ENCODE peak calls at places on chromosome 20, in five cellular contexts. U is mammary epithelial cell, R is GM12864, P is GM12865, V is cardiac muscle cell. K is an unnamed sample.

GRCh38 chr20:1434571-1435336 is 31.9 kb downstream of the NSFL1C start:
- DNase-seq in U (peak), R (peak), P (peak), V (peak), K (peak)

GRCh38 chr20:7855545-7855944 is 84.7 kb downstream of the HAO1 start:
- DNase-seq in U (no peak), R (no peak), P (no peak), V (no peak), K (no peak)

GRCh38 chr20:49447946-49448809 is 34.3 kb downstream of the KCNB1 start:
- DNase-seq in U (no peak), R (no peak), P (no peak), V (peak), K (no peak)

GRCh38 chr20:16363832-16364687 is 209.2 kb downstream of the KIF16B start:
- DNase-seq in U (no peak), R (no peak), P (no peak), V (no peak), K (no peak)

GRCh38 chr20:17716331-17716730 is 16.6 kb downstream of the BANF2 start:
- DNase-seq in U (no peak), R (no peak), P (no peak), V (no peak), K (no peak)

GRCh38 chr20:39568090-39568489 is 605.9 kb downstream of the DHX35 start:
- DNase-seq in U (no peak), R (no peak), P (peak), V (no peak), K (no peak)

GRCh38 chr20:38125157-38126056 is 39.7 kb downstream of the TGM2 start:
- DNase-seq in U (no peak), R (no peak), P (no peak), V (peak), K (no peak)

GRCh38 chr20:43191946-43192847 is 2.5 kb upstream of the PTPRT start:
- DNase-seq in U (no peak), R (no peak), P (peak), V (peak), K (peak)

GRCh38 chr20:38298768-38299288 is 5.1 kb upstream of the BPI start:
- DNase-seq in U (peak), R (no peak), P (no peak), V (peak), K (no peak)

GRCh38 chr20:45467861-45468260 is 1.7 kb upstream of the WFDC2 start:
- DNase-seq in U (no peak), R (no peak), P (no peak), V (no peak), K (no peak)

GRCh38 chr20:822651-823325 is 10.7 kb upstream of the FAM110A start:
- DNase-seq in U (no peak), R (no peak), P (no peak), V (no peak), K (no peak)

GRCh38 chr20:8043687-8044278 is 24.2 kb upstream of the TMX4 start:
- DNase-seq in U (peak), R (no peak), P (peak), V (peak), K (peak)

GRCh38 chr20:62350098-62350628 is 16.9 kb downstream of the LAMA5 start:
- DNase-seq in U (peak), R (no peak), P (no peak), V (no peak), K (no peak)

GRCh38 chr20:35478804-35479472 is 23.5 kb downstream of the CEP250 start:
- DNase-seq in U (no peak), R (no peak), P (peak), V (peak), K (no peak)

GRCh38 chr20:57536120-57536708 is 11.3 kb upstream of the CTCFL start:
- DNase-seq in U (no peak), R (no peak), P (no peak), V (no peak), K (no peak)

GRCh38 chr20:8212286-8212685 is 80.2 kb downstream of the PLCB1 start:
- DNase-seq in U (no peak), R (no peak), P (peak), V (no peak), K (peak)

GRCh38 chr20:52410746-52411317 is 219.3 kb upstream of the ZFP64 start:
- DNase-seq in U (no peak), R (no peak), P (no peak), V (peak), K (no peak)

GRCh38 chr20:38161412-38161774 is 3.7 kb downstream of the TGM2 start:
- DNase-seq in U (no peak), R (no peak), P (no peak), V (no peak), K (no peak)

GRCh38 chr20:4384961-4385360 is 336.7 kb upstream of the PRND start:
- DNase-seq in U (no peak), R (no peak), P (no peak), V (no peak), K (no peak)

GRCh38 chr20:34732523-34732922 is 28.4 kb downstream of the TP53INP2 start:
- DNase-seq in U (no peak), R (no peak), P (no peak), V (no peak), K (no peak)

GRCh38 chr20:17010181-17010580 is 216.7 kb upstream of the PCSK2 start:
- DNase-seq in U (no peak), R (no peak), P (no peak), V (no peak), K (no peak)

GRCh38 chr20:21246143-21246542 is 57.0 kb upstream of the XRN2 start:
- DNase-seq in U (no peak), R (no peak), P (no peak), V (no peak), K (no peak)

GRCh38 chr20:63036266-63036665 is 29.5 kb upstream of the BHLHE23 start:
- DNase-seq in U (no peak), R (no peak), P (no peak), V (no peak), K (no peak)

GRCh38 chr20:18256440-18257090 is 31.8 kb upstream of the ZNF133 start:
- DNase-seq in U (no peak), R (no peak), P (no peak), V (no peak), K (no peak)

GRCh38 chr20:62991196-62991807 is 15.5 kb downstream of the BHLHE23 start:
- DNase-seq in U (no peak), R (no peak), P (no peak), V (no peak), K (no peak)

GRCh38 chr20:45246109-45246508 is 8.3 kb downstream of the SLPI start:
- DNase-seq in U (no peak), R (no peak), P (no peak), V (no peak), K (no peak)

GRCh38 chr20:16072220-16072619 is 501.0 kb downstream of the KIF16B start:
- DNase-seq in U (no peak), R (no peak), P (no peak), V (no peak), K (no peak)

GRCh38 chr20:33339515-33340058 is 56.6 kb downstream of the BPIFB1 start:
- DNase-seq in U (no peak), R (no peak), P (no peak), V (no peak), K (no peak)

GRCh38 chr20:23021541-23021940 is 13.6 kb upstream of the SSTR4 start:
- DNase-seq in U (no peak), R (no peak), P (no peak), V (no peak), K (no peak)
- TF ChIP-seq CTCF in U (no peak), R (no peak), P (no peak), V (no peak), K (no peak)

GRCh38 chr20:32111287-32111686 is 1.8 kb downstream of the TM9SF4 start:
- DNase-seq in U (no peak), R (no peak), P (no peak), V (no peak), K (no peak)

GRCh38 chr20:32109392-32110172 is at the start of gene TM9SF4:
- DNase-seq in U (peak), R (peak), P (peak), V (peak), K (peak)

GRCh38 chr20:32110727-32111126 is 1.2 kb downstream of the TM9SF4 start:
- DNase-seq in U (no peak), R (no peak), P (no peak), V (no peak), K (no peak)

GRCh38 chr20:32110173-32110704 is 725 bp downstream of the TM9SF4 start:
- DNase-seq in U (no peak), R (no peak), P (no peak), V (no peak), K (no peak)

GRCh38 chr20:32108814-32109391 is 611 bp upstream of the TM9SF4 start:
- DNase-seq in U (no peak), R (no peak), P (no peak), V (no peak), K (no peak)
- TF ChIP-seq CTCF in U (no peak), R (no peak), P (no peak), V (no peak), K (no peak)

DNA sequence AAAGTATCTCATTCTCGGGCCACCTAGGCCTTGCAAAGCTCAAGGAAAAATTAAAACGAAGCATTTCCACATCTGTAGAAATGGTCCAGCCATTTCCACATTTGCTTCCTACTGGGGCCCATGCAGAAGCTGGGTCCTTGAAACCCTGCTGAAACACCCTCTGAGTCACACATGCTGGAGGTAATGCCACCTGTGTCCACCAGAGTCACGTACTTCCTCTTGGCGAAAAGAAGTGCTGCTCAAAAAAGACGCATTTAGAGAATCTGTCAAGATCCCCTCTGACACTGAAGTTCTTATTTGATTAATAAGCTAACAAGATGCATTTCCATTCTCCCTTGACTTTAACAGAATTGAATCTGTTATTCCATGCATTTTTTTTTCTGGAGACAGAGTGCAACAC is 423.2 kb downstream of the PREX1 start:
- DNase-seq in U (no peak), R (no peak), P (peak), V (no peak), K (peak)
- TF ChIP-seq CTCF in U (no peak), R (peak), P (peak), V (no peak), K (no peak)

GRCh38 chr20:44231713-44232468 is 15.2 kb upstream of the GDAP1L1 start:
- DNase-seq in U (no peak), R (no peak), P (no peak), V (no peak), K (no peak)
- TF ChIP-seq CTCF in U (no peak), R (no peak), P (no peak), V (no peak), K (no peak)

DNA sequence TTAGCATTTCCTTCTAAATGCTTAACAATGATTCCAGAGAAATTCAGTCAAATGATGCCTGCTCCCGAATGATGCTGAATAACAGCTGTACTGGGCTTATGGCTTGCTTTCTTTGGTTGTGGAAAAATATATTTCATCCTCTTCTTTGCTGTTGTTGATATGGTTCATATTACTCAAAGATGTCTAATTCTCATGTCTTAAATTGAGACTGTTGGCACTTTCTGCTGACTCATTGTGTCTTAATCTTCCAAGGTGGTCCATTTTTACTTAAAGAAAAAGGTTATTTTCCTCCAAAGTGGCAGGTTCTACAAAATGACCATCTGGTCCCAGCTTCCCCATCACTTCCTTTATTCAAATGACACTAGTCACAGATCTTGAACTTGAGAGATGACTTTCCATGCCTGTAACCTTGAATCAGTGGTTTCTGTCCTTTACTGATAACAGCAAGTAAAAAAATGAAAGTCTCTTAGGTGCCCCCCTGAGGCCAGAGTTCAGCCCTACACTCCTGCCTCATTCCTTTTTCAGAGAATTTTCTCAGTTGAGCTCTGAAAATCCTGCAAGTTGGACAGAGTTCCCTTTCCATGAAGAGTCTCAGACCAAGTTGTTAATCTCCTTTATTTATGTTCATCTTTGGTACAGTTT is 6.9 kb downstream of the SNAP25 start:
- DNase-seq in U (no peak), R (peak), P (peak), V (peak), K (no peak)
- TF ChIP-seq CTCF in U (peak), R (peak), P (no peak), V (peak), K (no peak)

GRCh38 chr20:51326241-51326819 is 216.2 kb downstream of the NFATC2 start:
- DNase-seq in U (no peak), R (no peak), P (peak), V (peak), K (peak)
- TF ChIP-seq CTCF in U (peak), R (peak), P (peak), V (peak), K (peak)

GRCh38 chr20:19828233-19828632 is 70.2 kb downstream of the RIN2 start:
- DNase-seq in U (peak), R (peak), P (peak), V (no peak), K (peak)
- TF ChIP-seq CTCF in U (peak), R (peak), P (peak), V (peak), K (peak)